ENCODE peak calls at places on chromosomes 4 and X, in nine cellular contexts. S is T-helper 9 cell, M is NT2/D1, R is astrocyte, L is HEK293T, N is MCF 10A, G is GM04503, J is endothelial cell, K is amniotic stem cell. I is an unnamed sample.

GRCh38 chr4:152094851-152095700 is 334.3 kb upstream of the GATB start:
- DNase-seq in K (no peak), S (no peak), J (no peak), L (no peak), M (no peak), R (peak), N (peak), G (peak), I (no peak)

GRCh38 chr4:53113433-53114215 is 251.5 kb downstream of the RASL11B start:
- DNase-seq in G (no peak), K (no peak), M (no peak), L (no peak), J (no peak), R (peak), N (peak), S (no peak), I (no peak)

GRCh38 chr4:74109894-74110605 is 11.1 kb upstream of the CXCL2 start:
- DNase-seq in S (no peak), M (no peak), K (peak), G (peak), R (peak), N (peak), L (no peak), J (no peak), I (peak)

GRCh38 chrX:19624754-19625153 is 109.4 kb upstream of the MAP3K15 start:
- DNase-seq in J (no peak), R (no peak), M (no peak), L (no peak), G (no peak), N (no peak), K (no peak), S (no peak), I (peak)

GRCh38 chr4:8302331-8302730 is 32.8 kb downstream of the HTRA3 start:
- DNase-seq in M (no peak), N (no peak), G (no peak), K (no peak), J (no peak), S (no peak), R (no peak), L (no peak), I (no peak)

GRCh38 chr4:155491336-155492131 is 114.8 kb upstream of the MAP9 start:
- DNase-seq in G (no peak), L (no peak), R (peak), J (no peak), K (no peak), N (no peak), M (no peak), S (no peak), I (no peak)

GRCh38 chr4:81844717-81845116 is 373.0 kb upstream of the RASGEF1B start:
- DNase-seq in G (peak), L (peak), N (peak), J (peak), M (peak), K (peak), R (peak), S (peak), I (peak)

GRCh38 chrX:121165930-121166359 is 118.5 kb downstream of the GLUD2 start:
- DNase-seq in M (no peak), J (no peak), R (no peak), N (peak), L (no peak), S (no peak), K (no peak), G (no peak), I (no peak)

GRCh38 chrX:29666361-29666760 is 549.0 kb upstream of the MAGEB2 start:
- DNase-seq in M (no peak), L (no peak), G (peak), S (no peak), R (peak), N (no peak), J (no peak), K (no peak), I (no peak)

GRCh38 chrX:24002792-24003191 is 24.2 kb downstream of the KLHL15 start:
- DNase-seq in S (no peak), K (no peak), J (no peak), N (no peak), L (peak), R (no peak), G (no peak), M (no peak), I (no peak)

GRCh38 chr4:103075435-103075893 is 1.1 kb downstream of the SLC9B2 start:
- DNase-seq in K (no peak), J (no peak), G (no peak), N (peak), L (no peak), M (no peak), S (no peak), R (peak), I (peak)

GRCh38 chr4:9979101-9979815 is 42.0 kb downstream of the SLC2A9 start:
- DNase-seq in N (no peak), G (no peak), S (no peak), L (no peak), K (no peak), R (no peak), M (peak), J (no peak), I (no peak)

GRCh38 chr4:2486981-2487380 is 18.1 kb downstream of the RNF4 start:
- DNase-seq in R (no peak), K (no peak), L (no peak), G (no peak), J (no peak), S (no peak), M (no peak), N (no peak), I (no peak)

GRCh38 chr4:148444296-148445070 is 2.3 kb upstream of the NR3C2 start:
- DNase-seq in L (peak), G (no peak), N (no peak), J (peak), M (no peak), R (no peak), S (peak), K (no peak), I (no peak)

GRCh38 chr4:100168521-100168920 is 21.7 kb downstream of the DDIT4L start:
- DNase-seq in M (no peak), N (peak), R (peak), J (no peak), S (no peak), G (peak), L (no peak), K (no peak), I (no peak)

I was measured in RKO.